ENCODE peak calls at places on chromosomes 3 and 15, in four cellular contexts. One of them, this sample, is unnamed.

GRCh38 chr3:163809540-163809993 is 1268.7 kb downstream of the SI start:
- DNase-seq in endothelial cell of umbilical vein: no peak
- DNase-seq in spleen: no peak
- DNase-seq in suprapubic skin: no peak
- DNase-seq in this sample: no peak

GRCh38 chr15:49747340-49747739 is 126.5 kb downstream of the DTWD1 start:
- DNase-seq in suprapubic skin: no peak
- DNase-seq in endothelial cell of umbilical vein: no peak
- DNase-seq in spleen: no peak
- DNase-seq in this sample: no peak

GRCh38 chr3:41116851-41117250 is 82.5 kb upstream of the CTNNB1 start:
- DNase-seq in suprapubic skin: no peak
- DNase-seq in spleen: no peak
- DNase-seq in endothelial cell of umbilical vein: no peak
- DNase-seq in this sample: no peak

GRCh38 chr3:113631143-113631542 is 65.3 kb downstream of the USF3 start:
- DNase-seq in suprapubic skin: no peak
- DNase-seq in endothelial cell of umbilical vein: no peak
- DNase-seq in spleen: no peak
- DNase-seq in this sample: no peak

GRCh38 chr3:124607163-124607562 is 123.1 kb upstream of the UMPS start:
- DNase-seq in suprapubic skin: no peak
- DNase-seq in endothelial cell of umbilical vein: peak
- DNase-seq in spleen: no peak
- DNase-seq in this sample: no peak

GRCh38 chr3:159902531-159903314 is 85.9 kb upstream of the IL12A start:
- DNase-seq in spleen: no peak
- DNase-seq in suprapubic skin: no peak
- DNase-seq in endothelial cell of umbilical vein: no peak
- DNase-seq in this sample: no peak

GRCh38 chr3:78258798-78259197 is 1218.9 kb downstream of the ROBO2 start:
- DNase-seq in suprapubic skin: no peak
- DNase-seq in endothelial cell of umbilical vein: no peak
- DNase-seq in spleen: no peak
- DNase-seq in this sample: no peak

GRCh38 chr3:126106336-126107202 is 22.6 kb upstream of the SLC41A3 start:
- DNase-seq in endothelial cell of umbilical vein: no peak
- DNase-seq in spleen: no peak
- DNase-seq in suprapubic skin: no peak
- DNase-seq in this sample: no peak

GRCh38 chr3:10772230-10773161 is 43.5 kb upstream of the SLC6A11 start:
- DNase-seq in spleen: peak
- DNase-seq in suprapubic skin: no peak
- DNase-seq in endothelial cell of umbilical vein: no peak
- DNase-seq in this sample: no peak

GRCh38 chr3:48446425-48447193 is at the start of gene ATRIP:
- DNase-seq in endothelial cell of umbilical vein: peak
- DNase-seq in suprapubic skin: peak
- DNase-seq in spleen: peak
- DNase-seq in this sample: peak

GRCh38 chr3:12994357-12994606 is 78.9 kb downstream of the IQSEC1 start:
- DNase-seq in spleen: peak
- DNase-seq in endothelial cell of umbilical vein: peak
- DNase-seq in suprapubic skin: no peak
- DNase-seq in this sample: no peak

GRCh38 chr3:188567478-188568195 is 413.7 kb downstream of the LPP start:
- DNase-seq in suprapubic skin: no peak
- DNase-seq in spleen: no peak
- DNase-seq in endothelial cell of umbilical vein: no peak
- DNase-seq in this sample: no peak

GRCh38 chr3:182979719-182980191 is 583 bp downstream of the DCUN1D1 start:
- DNase-seq in spleen: no peak
- DNase-seq in suprapubic skin: no peak
- DNase-seq in endothelial cell of umbilical vein: peak
- DNase-seq in this sample: peak

GRCh38 chr15:76181705-76182107 is 121.9 kb downstream of the TMEM266 start:
- DNase-seq in spleen: no peak
- DNase-seq in suprapubic skin: no peak
- DNase-seq in endothelial cell of umbilical vein: no peak
- DNase-seq in this sample: no peak

GRCh38 chr3:158110658-158111018 is 749 bp downstream of the RSRC1 start:
- DNase-seq in spleen: no peak
- DNase-seq in suprapubic skin: no peak
- DNase-seq in endothelial cell of umbilical vein: no peak
- DNase-seq in this sample: no peak

GRCh38 chr3:122923611-122924010 is 104.0 kb downstream of the SEMA5B start:
- DNase-seq in suprapubic skin: peak
- DNase-seq in endothelial cell of umbilical vein: no peak
- DNase-seq in spleen: peak
- DNase-seq in this sample: peak

GRCh38 chr3:170107926-170108325 is 70.1 kb downstream of the GPR160 start:
- DNase-seq in endothelial cell of umbilical vein: no peak
- DNase-seq in spleen: no peak
- DNase-seq in suprapubic skin: no peak
- DNase-seq in this sample: no peak

GRCh38 chr3:113249111-113249510 is 37.8 kb downstream of the BOC start:
- DNase-seq in spleen: no peak
- DNase-seq in endothelial cell of umbilical vein: no peak
- DNase-seq in suprapubic skin: no peak
- DNase-seq in this sample: no peak

GRCh38 chr15:88618686-88619085 is 2.5 kb upstream of the AEN start:
- DNase-seq in suprapubic skin: no peak
- DNase-seq in spleen: no peak
- DNase-seq in endothelial cell of umbilical vein: no peak
- DNase-seq in this sample: no peak

GRCh38 chr3:4904801-4905695 is 74.2 kb upstream of the BHLHE40 start:
- DNase-seq in suprapubic skin: no peak
- DNase-seq in endothelial cell of umbilical vein: peak
- DNase-seq in spleen: no peak
- DNase-seq in this sample: no peak

GRCh38 chr3:164095279-164095678 is 983.0 kb downstream of the SI start:
- DNase-seq in spleen: no peak
- DNase-seq in suprapubic skin: no peak
- DNase-seq in endothelial cell of umbilical vein: no peak
- DNase-seq in this sample: no peak

GRCh38 chr3:8443829-8444791 is 57.5 kb upstream of the LMCD1 start:
- DNase-seq in endothelial cell of umbilical vein: peak
- DNase-seq in suprapubic skin: peak
- DNase-seq in spleen: peak
- DNase-seq in this sample: peak

GRCh38 chr15:60660290-60661051 is 181.5 kb upstream of the ICE2 start:
- DNase-seq in suprapubic skin: no peak
- DNase-seq in spleen: no peak
- DNase-seq in endothelial cell of umbilical vein: peak
- DNase-seq in this sample: no peak

GRCh38 chr3:27431116-27431515 is 53.1 kb downstream of the SLC4A7 start:
- DNase-seq in suprapubic skin: no peak
- DNase-seq in spleen: no peak
- DNase-seq in endothelial cell of umbilical vein: peak
- DNase-seq in this sample: no peak

GRCh38 chr15:80849308-80849707 is 70.1 kb downstream of the CEMIP start:
- DNase-seq in endothelial cell of umbilical vein: no peak
- DNase-seq in suprapubic skin: no peak
- DNase-seq in spleen: no peak
- DNase-seq in this sample: peak

GRCh38 chr3:30646181-30646876 is 39.9 kb downstream of the TGFBR2 start:
- DNase-seq in endothelial cell of umbilical vein: no peak
- DNase-seq in suprapubic skin: no peak
- DNase-seq in spleen: no peak
- DNase-seq in this sample: no peak

GRCh38 chr3:29091599-29092189 is 189.2 kb upstream of the RBMS3 start:
- DNase-seq in suprapubic skin: no peak
- DNase-seq in endothelial cell of umbilical vein: peak
- DNase-seq in spleen: no peak
- DNase-seq in this sample: no peak

GRCh38 chr3:15578272-15578671 is 23.1 kb downstream of the HACL1 start:
- DNase-seq in spleen: no peak
- DNase-seq in suprapubic skin: no peak
- DNase-seq in endothelial cell of umbilical vein: no peak
- DNase-seq in this sample: no peak

GRCh38 chr3:122767690-122768372 is 25.8 kb downstream of the HSPBAP1 start:
- DNase-seq in suprapubic skin: no peak
- DNase-seq in spleen: no peak
- DNase-seq in endothelial cell of umbilical vein: no peak
- DNase-seq in this sample: no peak

GRCh38 chr15:44207643-44208042 is 12.6 kb upstream of the FRMD5 start:
- DNase-seq in spleen: no peak
- DNase-seq in endothelial cell of umbilical vein: peak
- DNase-seq in suprapubic skin: no peak
- DNase-seq in this sample: no peak

GRCh38 chr15:49466119-49466518 is 43.1 kb downstream of the FGF7 start:
- DNase-seq in suprapubic skin: no peak
- DNase-seq in spleen: no peak
- DNase-seq in endothelial cell of umbilical vein: no peak
- DNase-seq in this sample: no peak

GRCh38 chr3:133570139-133570936 is 3.1 kb upstream of the CDV3 start:
- DNase-seq in suprapubic skin: no peak
- DNase-seq in endothelial cell of umbilical vein: peak
- DNase-seq in spleen: no peak
- DNase-seq in this sample: no peak

GRCh38 chr3:111715911-111716523 is 120.9 kb upstream of the ZBED2 start:
- DNase-seq in spleen: no peak
- DNase-seq in endothelial cell of umbilical vein: peak
- DNase-seq in suprapubic skin: no peak
- DNase-seq in this sample: peak

DNA sequence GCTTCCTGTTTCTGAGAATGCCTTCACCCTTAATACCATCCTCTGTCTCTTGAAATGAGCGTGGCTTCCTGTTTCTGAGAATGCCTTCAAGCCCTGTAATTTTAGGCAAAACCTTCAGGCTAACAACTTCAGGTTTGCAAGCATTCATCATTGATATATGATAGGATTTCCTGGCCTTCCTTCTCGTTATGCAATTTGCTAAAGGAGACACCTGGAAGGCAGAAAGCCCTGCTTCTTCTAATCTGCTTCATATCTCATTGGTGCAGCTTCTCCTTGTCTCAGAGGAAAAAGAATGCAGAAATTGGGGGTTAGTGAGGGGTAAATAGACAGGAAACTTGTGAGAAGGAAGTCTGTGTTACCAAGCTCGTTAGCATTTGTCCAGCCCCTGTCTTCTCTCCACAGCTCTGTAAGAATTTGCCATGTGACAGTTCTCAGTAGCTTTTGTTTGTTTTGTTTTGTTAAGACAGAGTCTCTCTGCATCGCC is 7.3 kb downstream of the ARL6IP5 start:
- DNase-seq in suprapubic skin: no peak
- DNase-seq in endothelial cell of umbilical vein: peak
- DNase-seq in spleen: no peak
- DNase-seq in this sample: no peak
- H3K4me3 ChIP-seq in suprapubic skin: peak
- H3K4me3 ChIP-seq in endothelial cell of umbilical vein: no peak
- H3K4me3 ChIP-seq in spleen: peak
- H3K4me3 ChIP-seq in this sample: no peak

DNA sequence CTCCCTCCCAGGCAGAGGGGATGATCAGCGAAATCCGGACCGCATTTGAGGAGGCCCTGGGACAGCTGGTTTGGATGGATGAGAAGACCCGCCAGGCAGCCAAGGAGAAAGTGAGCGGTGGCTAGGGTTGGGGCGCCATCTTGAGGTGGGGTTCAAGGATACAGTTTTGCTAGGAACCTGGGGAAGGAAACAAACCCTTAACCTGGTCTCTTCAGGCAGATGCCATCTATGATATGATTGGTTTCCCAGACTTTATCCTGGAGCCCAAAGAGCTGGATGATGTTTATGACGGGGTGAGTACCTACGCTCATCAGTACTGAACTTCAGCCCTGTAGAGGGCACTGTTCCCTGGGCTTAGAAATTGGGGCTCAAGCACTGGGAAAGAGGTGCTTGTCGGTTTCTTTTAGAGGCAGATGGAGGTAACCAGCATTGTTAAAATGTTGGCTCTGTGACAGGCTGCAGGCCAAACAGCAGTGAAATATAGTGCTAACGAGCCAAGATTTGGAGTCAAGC is 9.6 kb upstream of the PSMD2 start:
- DNase-seq in spleen: no peak
- DNase-seq in endothelial cell of umbilical vein: peak
- DNase-seq in suprapubic skin: no peak
- DNase-seq in this sample: no peak
- TF ChIP-seq CTCF in spleen: peak
- TF ChIP-seq CTCF in endothelial cell of umbilical vein: peak
- TF ChIP-seq CTCF in suprapubic skin: peak
- TF ChIP-seq CTCF in this sample: no peak

GRCh38 chr3:119580148-119580760 is 962 bp downstream of the ADPRH start:
- DNase-seq in spleen: peak
- DNase-seq in suprapubic skin: no peak
- DNase-seq in endothelial cell of umbilical vein: no peak
- DNase-seq in this sample: no peak

GRCh38 chr3:119582178-119582577 is 2.9 kb downstream of the ADPRH start:
- DNase-seq in endothelial cell of umbilical vein: no peak
- DNase-seq in suprapubic skin: no peak
- DNase-seq in spleen: no peak
- DNase-seq in this sample: no peak

GRCh38 chr3:119585193-119585592 is 5.9 kb downstream of the ADPRH start:
- DNase-seq in endothelial cell of umbilical vein: no peak
- DNase-seq in spleen: no peak
- DNase-seq in suprapubic skin: no peak
- DNase-seq in this sample: no peak

GRCh38 chr3:119575507-119575906 is 3.8 kb upstream of the ADPRH start:
- DNase-seq in endothelial cell of umbilical vein: no peak
- DNase-seq in spleen: no peak
- DNase-seq in suprapubic skin: no peak
- DNase-seq in this sample: no peak

GRCh38 chr3:119579366-119580147 is at the start of gene ADPRH:
- DNase-seq in spleen: peak
- DNase-seq in endothelial cell of umbilical vein: peak
- DNase-seq in suprapubic skin: peak
- DNase-seq in this sample: peak
- TF ChIP-seq POLR2A in spleen: no peak
- TF ChIP-seq POLR2A in endothelial cell of umbilical vein: no peak
- TF ChIP-seq POLR2A in suprapubic skin: peak
- TF ChIP-seq POLR2A in this sample: no peak

GRCh38 chr3:55482496-55483195 is 4.5 kb downstream of the WNT5A start:
- DNase-seq in spleen: no peak
- DNase-seq in suprapubic skin: no peak
- DNase-seq in endothelial cell of umbilical vein: no peak
- DNase-seq in this sample: no peak
- H3K4me3 ChIP-seq in spleen: peak
- H3K4me3 ChIP-seq in suprapubic skin: peak
- H3K4me3 ChIP-seq in endothelial cell of umbilical vein: no peak
- H3K4me3 ChIP-seq in this sample: no peak

DNA sequence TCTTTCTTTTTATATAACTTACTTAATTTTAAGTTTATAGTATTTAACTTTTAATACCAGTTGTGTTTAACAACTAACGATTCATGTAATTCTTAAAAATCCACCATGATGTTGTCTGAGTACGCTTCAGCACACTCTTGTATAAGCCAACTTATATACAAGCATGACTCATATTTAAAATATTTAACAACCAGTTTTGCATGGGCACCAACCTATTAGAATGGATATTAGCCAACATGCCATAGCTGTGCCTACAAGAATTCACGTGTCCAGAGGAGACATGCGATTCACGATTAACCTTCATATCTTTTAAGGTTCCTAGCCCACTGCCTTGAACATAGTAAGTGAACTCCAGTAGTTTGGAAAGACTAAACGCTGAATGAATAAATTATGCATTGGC is 1023.2 kb downstream of the TBL1XR1 start:
- DNase-seq in suprapubic skin: no peak
- DNase-seq in endothelial cell of umbilical vein: no peak
- DNase-seq in spleen: no peak
- DNase-seq in this sample: no peak
- TF ChIP-seq CTCF in suprapubic skin: no peak
- TF ChIP-seq CTCF in endothelial cell of umbilical vein: no peak
- TF ChIP-seq CTCF in spleen: no peak
- TF ChIP-seq CTCF in this sample: no peak